ENCODE peak calls at places on chromosomes 1 and 21, in eight cellular contexts. One of them, this sample, is unnamed.

GRCh38 chr1:206784471-206784903 is 12.2 kb upstream of the IL10 start:
- DNase-seq in left lung: no peak
- DNase-seq in MM.1S: peak
- DNase-seq in GM06990: peak
- DNase-seq in GM23338: no peak
- DNase-seq in fibroblast of mammary gland: no peak
- DNase-seq in AG10803: no peak
- DNase-seq in heart left ventricle: no peak
- DNase-seq in this sample: no peak

GRCh38 chr1:53541761-53542550 is 82.8 kb downstream of the DMRTB1 start:
- DNase-seq in GM06990: no peak
- DNase-seq in heart left ventricle: peak
- DNase-seq in MM.1S: peak
- DNase-seq in AG10803: peak
- DNase-seq in fibroblast of mammary gland: peak
- DNase-seq in GM23338: peak
- DNase-seq in left lung: no peak
- DNase-seq in this sample: peak

GRCh38 chr1:30416221-30416820 is 307.1 kb downstream of the MATN1 start:
- DNase-seq in MM.1S: no peak
- DNase-seq in left lung: no peak
- DNase-seq in fibroblast of mammary gland: no peak
- DNase-seq in GM06990: no peak
- DNase-seq in GM23338: no peak
- DNase-seq in AG10803: no peak
- DNase-seq in heart left ventricle: no peak
- DNase-seq in this sample: no peak

GRCh38 chr1:147618077-147618569 is 52.2 kb downstream of the ACP6 start:
- DNase-seq in GM23338: no peak
- DNase-seq in GM06990: no peak
- DNase-seq in MM.1S: no peak
- DNase-seq in fibroblast of mammary gland: no peak
- DNase-seq in left lung: no peak
- DNase-seq in heart left ventricle: no peak
- DNase-seq in AG10803: no peak
- DNase-seq in this sample: no peak

GRCh38 chr1:182054698-182055326 is 6.7 kb downstream of the ZNF648 start:
- DNase-seq in fibroblast of mammary gland: peak
- DNase-seq in heart left ventricle: no peak
- DNase-seq in GM06990: no peak
- DNase-seq in AG10803: peak
- DNase-seq in GM23338: peak
- DNase-seq in left lung: no peak
- DNase-seq in MM.1S: peak
- DNase-seq in this sample: no peak

GRCh38 chr1:37846634-37847339 is 12.6 kb downstream of the MTF1 start:
- DNase-seq in AG10803: no peak
- DNase-seq in left lung: no peak
- DNase-seq in heart left ventricle: no peak
- DNase-seq in GM06990: no peak
- DNase-seq in GM23338: no peak
- DNase-seq in fibroblast of mammary gland: no peak
- DNase-seq in MM.1S: no peak
- DNase-seq in this sample: no peak

GRCh38 chr1:151820940-151821339 is 10.7 kb downstream of the RORC start:
- DNase-seq in MM.1S: peak
- DNase-seq in AG10803: no peak
- DNase-seq in fibroblast of mammary gland: no peak
- DNase-seq in heart left ventricle: no peak
- DNase-seq in GM06990: no peak
- DNase-seq in left lung: no peak
- DNase-seq in GM23338: no peak
- DNase-seq in this sample: no peak

GRCh38 chr1:117607471-117607870 is 1.6 kb downstream of the TENT5C start:
- DNase-seq in GM23338: peak
- DNase-seq in left lung: no peak
- DNase-seq in MM.1S: peak
- DNase-seq in fibroblast of mammary gland: no peak
- DNase-seq in heart left ventricle: peak
- DNase-seq in AG10803: no peak
- DNase-seq in GM06990: no peak
- DNase-seq in this sample: no peak

GRCh38 chr1:3011631-3012510 is 9.4 kb upstream of the ACTRT2 start:
- DNase-seq in MM.1S: no peak
- DNase-seq in AG10803: no peak
- DNase-seq in GM06990: no peak
- DNase-seq in GM23338: no peak
- DNase-seq in left lung: peak
- DNase-seq in fibroblast of mammary gland: no peak
- DNase-seq in heart left ventricle: no peak
- DNase-seq in this sample: no peak

GRCh38 chr1:81801032-81801833 is 499 bp downstream of the ADGRL2 start:
- DNase-seq in AG10803: peak
- DNase-seq in MM.1S: peak
- DNase-seq in fibroblast of mammary gland: peak
- DNase-seq in GM06990: peak
- DNase-seq in GM23338: peak
- DNase-seq in heart left ventricle: peak
- DNase-seq in left lung: peak
- DNase-seq in this sample: peak

GRCh38 chr1:7680791-7681165 is 90.3 kb upstream of the VAMP3 start:
- DNase-seq in GM23338: peak
- DNase-seq in left lung: no peak
- DNase-seq in fibroblast of mammary gland: no peak
- DNase-seq in AG10803: peak
- DNase-seq in heart left ventricle: peak
- DNase-seq in MM.1S: no peak
- DNase-seq in GM06990: no peak
- DNase-seq in this sample: no peak

DNA sequence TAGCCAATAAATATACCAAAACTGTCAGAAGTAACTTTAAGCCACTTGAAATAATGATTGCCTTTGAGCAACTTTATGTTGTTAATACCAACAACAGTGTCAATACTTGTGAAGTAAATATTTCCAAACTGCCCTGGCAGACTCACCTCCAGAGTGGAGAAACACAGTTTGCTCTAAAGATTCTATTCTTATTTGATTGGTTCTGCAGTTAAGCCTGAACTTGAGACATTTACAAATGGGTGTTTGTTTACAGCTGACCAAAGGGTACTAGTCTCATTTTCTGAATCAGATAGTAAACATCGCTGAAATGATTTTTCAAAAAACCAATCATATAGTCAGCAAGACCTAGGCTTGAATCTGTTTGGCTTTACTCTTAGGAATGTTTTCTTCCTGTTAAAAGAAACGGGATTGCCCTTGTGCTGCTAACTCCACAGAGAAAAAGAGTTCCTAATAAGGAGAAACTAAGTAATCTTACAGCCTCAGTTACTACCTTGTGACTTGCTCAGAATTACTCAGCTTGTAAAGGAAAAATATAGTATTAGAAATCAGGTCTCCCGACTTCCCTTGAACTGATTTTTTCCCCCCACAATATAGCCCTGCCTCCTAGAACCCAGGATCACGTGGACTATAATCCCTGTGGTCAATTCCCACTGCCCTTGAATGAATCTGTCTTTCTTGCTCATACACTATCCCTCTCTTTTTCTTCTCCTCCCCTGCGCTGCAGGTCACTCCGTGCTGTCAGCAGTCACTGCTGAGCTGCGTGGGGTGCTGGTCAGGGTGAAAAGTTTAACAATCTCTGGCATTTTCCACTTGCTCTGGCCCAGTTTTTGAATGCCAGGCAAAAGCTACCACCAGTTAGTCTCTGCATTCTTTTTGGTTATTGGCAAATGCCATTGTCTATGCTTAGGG is 1.6 kb upstream of the MYOC start:
- DNase-seq in AG10803: peak
- DNase-seq in heart left ventricle: peak
- DNase-seq in GM06990: no peak
- DNase-seq in left lung: no peak
- DNase-seq in GM23338: no peak
- DNase-seq in MM.1S: no peak
- DNase-seq in fibroblast of mammary gland: peak
- DNase-seq in this sample: no peak
- H3K4me3 ChIP-seq in AG10803: no peak
- H3K4me3 ChIP-seq in heart left ventricle: no peak
- H3K4me3 ChIP-seq in GM06990: no peak
- H3K4me3 ChIP-seq in left lung: no peak
- H3K4me3 ChIP-seq in GM23338: no peak
- H3K4me3 ChIP-seq in MM.1S: no peak
- H3K4me3 ChIP-seq in fibroblast of mammary gland: no peak
- H3K4me3 ChIP-seq in this sample: no peak

GRCh38 chr21:44425307-44425894 is 29.9 kb upstream of the LRRC3 start:
- DNase-seq in GM23338: no peak
- DNase-seq in heart left ventricle: no peak
- DNase-seq in AG10803: no peak
- DNase-seq in fibroblast of mammary gland: no peak
- DNase-seq in left lung: peak
- DNase-seq in GM06990: no peak
- DNase-seq in MM.1S: no peak
- DNase-seq in this sample: no peak
- H3K4me3 ChIP-seq in GM23338: no peak
- H3K4me3 ChIP-seq in heart left ventricle: no peak
- H3K4me3 ChIP-seq in AG10803: no peak
- H3K4me3 ChIP-seq in fibroblast of mammary gland: no peak
- H3K4me3 ChIP-seq in left lung: no peak
- H3K4me3 ChIP-seq in GM06990: no peak
- H3K4me3 ChIP-seq in MM.1S: no peak
- H3K4me3 ChIP-seq in this sample: no peak

DNA sequence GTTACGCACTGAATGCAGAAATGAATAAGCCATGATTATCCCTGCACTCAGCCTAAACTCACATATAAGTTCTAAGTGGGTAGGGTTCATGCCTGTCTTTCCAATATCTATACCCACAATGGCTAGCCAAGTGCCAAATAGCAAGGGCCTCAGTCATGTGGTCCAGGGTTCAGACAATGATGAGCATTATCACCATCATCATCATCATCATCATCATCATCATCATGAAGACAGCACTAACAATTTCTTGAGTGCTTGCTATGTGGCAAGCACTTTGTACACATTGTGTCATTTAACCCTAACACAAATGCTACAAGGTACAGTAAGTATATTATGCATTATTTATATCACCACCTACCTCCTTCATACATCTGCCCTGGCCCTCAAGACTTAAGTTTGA is 500.0 kb downstream of the AGBL4 start:
- DNase-seq in left lung: no peak
- DNase-seq in MM.1S: no peak
- DNase-seq in GM06990: no peak
- DNase-seq in fibroblast of mammary gland: no peak
- DNase-seq in heart left ventricle: no peak
- DNase-seq in AG10803: no peak
- DNase-seq in GM23338: no peak
- DNase-seq in this sample: no peak
- H3K4me3 ChIP-seq in left lung: no peak
- H3K4me3 ChIP-seq in MM.1S: no peak
- H3K4me3 ChIP-seq in GM06990: no peak
- H3K4me3 ChIP-seq in fibroblast of mammary gland: no peak
- H3K4me3 ChIP-seq in heart left ventricle: no peak
- H3K4me3 ChIP-seq in AG10803: no peak
- H3K4me3 ChIP-seq in GM23338: no peak
- H3K4me3 ChIP-seq in this sample: no peak

DNA sequence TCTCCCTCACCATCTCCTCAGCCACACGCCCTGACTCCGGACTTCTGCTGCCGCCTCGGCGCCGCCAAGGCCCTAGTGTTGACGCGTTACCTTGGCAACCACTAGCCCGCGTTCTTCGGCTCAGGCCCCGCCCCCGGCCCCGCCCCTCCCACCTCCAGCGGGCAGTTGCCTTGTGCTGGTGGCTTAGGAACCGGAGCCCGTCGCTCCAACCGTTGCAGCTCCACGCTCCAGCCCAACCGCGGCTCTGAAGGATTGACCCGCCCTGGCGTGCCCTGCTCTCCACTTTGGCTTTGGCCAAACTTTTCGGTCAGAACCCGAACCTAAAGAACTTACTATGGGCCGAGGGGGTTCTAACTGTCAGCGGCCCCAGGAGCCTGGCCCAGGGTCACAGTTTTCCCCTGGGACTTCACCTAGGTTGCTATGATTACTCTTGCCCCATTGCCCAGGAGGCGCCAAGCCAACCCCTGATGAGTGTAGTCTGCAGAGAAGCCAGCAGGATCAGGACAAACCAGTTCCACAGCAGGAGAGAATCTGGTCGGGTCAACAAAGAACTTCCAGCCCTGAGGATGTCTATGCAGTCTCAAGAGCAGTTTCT is at the start of gene CFAP45:
- DNase-seq in AG10803: peak
- DNase-seq in MM.1S: no peak
- DNase-seq in GM06990: peak
- DNase-seq in GM23338: peak
- DNase-seq in heart left ventricle: peak
- DNase-seq in left lung: peak
- DNase-seq in fibroblast of mammary gland: peak
- DNase-seq in this sample: no peak
- H3K4me3 ChIP-seq in AG10803: no peak
- H3K4me3 ChIP-seq in MM.1S: no peak
- H3K4me3 ChIP-seq in GM06990: no peak
- H3K4me3 ChIP-seq in GM23338: peak
- H3K4me3 ChIP-seq in heart left ventricle: no peak
- H3K4me3 ChIP-seq in left lung: no peak
- H3K4me3 ChIP-seq in fibroblast of mammary gland: no peak
- H3K4me3 ChIP-seq in this sample: no peak

GRCh38 chr1:212211371-212211770 is 73.8 kb upstream of the PPP2R5A start:
- DNase-seq in AG10803: no peak
- DNase-seq in left lung: no peak
- DNase-seq in MM.1S: no peak
- DNase-seq in GM23338: no peak
- DNase-seq in fibroblast of mammary gland: no peak
- DNase-seq in heart left ventricle: no peak
- DNase-seq in GM06990: no peak
- DNase-seq in this sample: no peak

GRCh38 chr1:212207118-212207517 is 78.1 kb upstream of the PPP2R5A start:
- DNase-seq in left lung: no peak
- DNase-seq in GM23338: no peak
- DNase-seq in fibroblast of mammary gland: no peak
- DNase-seq in AG10803: no peak
- DNase-seq in MM.1S: no peak
- DNase-seq in heart left ventricle: no peak
- DNase-seq in GM06990: no peak
- DNase-seq in this sample: no peak

GRCh38 chr1:212212343-212212742 is 72.9 kb upstream of the PPP2R5A start:
- DNase-seq in heart left ventricle: no peak
- DNase-seq in GM06990: no peak
- DNase-seq in left lung: no peak
- DNase-seq in AG10803: no peak
- DNase-seq in MM.1S: no peak
- DNase-seq in GM23338: no peak
- DNase-seq in fibroblast of mammary gland: no peak
- DNase-seq in this sample: no peak

GRCh38 chr1:212207822-212208520 is 77.2 kb upstream of the PPP2R5A start:
- DNase-seq in GM06990: no peak
- DNase-seq in GM23338: no peak
- DNase-seq in heart left ventricle: no peak
- DNase-seq in MM.1S: no peak
- DNase-seq in fibroblast of mammary gland: no peak
- DNase-seq in AG10803: peak
- DNase-seq in left lung: no peak
- DNase-seq in this sample: no peak

GRCh38 chr1:212208978-212209644 is 76.1 kb upstream of the PPP2R5A start:
- DNase-seq in GM23338: no peak
- DNase-seq in AG10803: no peak
- DNase-seq in GM06990: no peak
- DNase-seq in fibroblast of mammary gland: no peak
- DNase-seq in left lung: no peak
- DNase-seq in heart left ventricle: no peak
- DNase-seq in MM.1S: no peak
- DNase-seq in this sample: no peak
- H3K4me3 ChIP-seq in GM23338: no peak
- H3K4me3 ChIP-seq in AG10803: no peak
- H3K4me3 ChIP-seq in GM06990: no peak
- H3K4me3 ChIP-seq in fibroblast of mammary gland: no peak
- H3K4me3 ChIP-seq in left lung: no peak
- H3K4me3 ChIP-seq in heart left ventricle: no peak
- H3K4me3 ChIP-seq in MM.1S: no peak
- H3K4me3 ChIP-seq in this sample: no peak

This sample was measured in astrocyte of the cerebellum.